ENCODE peak calls at places on chromosomes 2 and 18, in six cellular contexts. W is stomach, K is heart left ventricle, U is mammary epithelial cell, G is pancreas, Y is colonic mucosa. J is an unnamed sample. For H3K27me3, the result is how much of the 10 kb centered on the place peaks cover.

GRCh38 chr2:120771556-120772208 is 36.0 kb downstream of the GLI2 start:
- DNase-seq in U (no peak), Y (peak), G (peak), K (peak), W (no peak), J (no peak)

GRCh38 chr2:10191554-10191953 is 69.0 kb downstream of the RRM2 start:
- DNase-seq in W (no peak), K (no peak), Y (no peak), U (no peak), G (no peak), J (no peak)

GRCh38 chr2:64311948-64312621 is 141.9 kb upstream of the LGALSL start:
- DNase-seq in W (peak), U (peak), K (peak), Y (peak), G (peak), J (no peak)

GRCh38 chr2:12048551-12048950 is 302.1 kb downstream of the LPIN1 start:
- DNase-seq in U (no peak), K (no peak), W (no peak), Y (no peak), G (no peak), J (no peak)

GRCh38 chr2:11187083-11187619 is 31.9 kb downstream of the SLC66A3 start:
- DNase-seq in G (no peak), Y (no peak), W (no peak), K (no peak), U (peak), J (no peak)

GRCh38 chr2:185919155-185919554 is 180.6 kb downstream of the FSIP2 start:
- DNase-seq in W (no peak), U (peak), K (no peak), G (no peak), Y (no peak), J (no peak)

GRCh38 chr2:80501874-80502624 is 197.5 kb upstream of the LRRTM1 start:
- DNase-seq in U (no peak), K (no peak), G (no peak), W (no peak), Y (no peak), J (no peak)

GRCh38 chr2:20540587-20541304 is 93.9 kb downstream of the RHOB start:
- DNase-seq in U (no peak), G (no peak), W (no peak), Y (no peak), K (no peak), J (no peak)

GRCh38 chr2:73907840-73908452 is 15.1 kb downstream of the ACTG2 start:
- DNase-seq in U (peak), K (no peak), W (no peak), G (no peak), Y (peak), J (peak)

GRCh38 chr2:239577913-239578312 is 177.1 kb upstream of the HDAC4 start:
- DNase-seq in G (no peak), W (no peak), U (no peak), Y (no peak), K (peak), J (no peak)

GRCh38 chr2:239806276-239806675 is 218.9 kb downstream of the NDUFA10 start:
- DNase-seq in U (no peak), G (no peak), K (no peak), Y (no peak), W (peak), J (no peak)

GRCh38 chr18:45482286-45482685 is 133.0 kb upstream of the SLC14A2 start:
- DNase-seq in G (no peak), U (peak), K (no peak), W (no peak), Y (no peak), J (no peak)

GRCh38 chr18:62450546-62451395 is 72.1 kb upstream of the ZCCHC2 start:
- DNase-seq in Y (no peak), U (peak), W (peak), K (peak), G (peak), J (no peak)

GRCh38 chr2:176763871-176764404 is 448.7 kb upstream of the HNRNPA3 start:
- DNase-seq in G (no peak), K (no peak), U (no peak), W (no peak), Y (no peak), J (no peak)

GRCh38 chr2:25043241-25043867 is 1.5 kb downstream of the EFR3B start:
- DNase-seq in G (no peak), K (no peak), W (no peak), Y (no peak), U (no peak), J (no peak)

GRCh38 chr2:235612551-235612950 is 118.7 kb downstream of the AGAP1 start:
- DNase-seq in Y (no peak), K (no peak), G (no peak), W (no peak), U (no peak), J (no peak)

GRCh38 chr2:31125918-31126695 is 12.1 kb downstream of the GALNT14 start:
- DNase-seq in G (no peak), Y (no peak), U (no peak), K (no peak), W (no peak), J (no peak)

GRCh38 chr2:241230435-241230834 is 42.0 kb downstream of the ANO7 start:
- DNase-seq in K (peak), W (no peak), Y (no peak), U (no peak), G (no peak), J (no peak)

GRCh38 chr18:54700580-54700979 is 109.5 kb downstream of the DYNAP start:
- DNase-seq in G (no peak), K (no peak), W (no peak), Y (no peak), U (no peak), J (no peak)

GRCh38 chr2:240201861-240202260 is 61.4 kb upstream of the OTOS start:
- DNase-seq in K (peak), W (no peak), Y (no peak), U (no peak), G (no peak), J (no peak)

GRCh38 chr2:196987298-196987653 is 60.8 kb upstream of the PGAP1 start:
- DNase-seq in Y (no peak), K (no peak), G (no peak), U (no peak), W (no peak), J (no peak)

GRCh38 chr2:17934721-17935120 is 56.3 kb downstream of the KCNS3 start:
- DNase-seq in W (no peak), K (no peak), U (peak), Y (no peak), G (no peak), J (no peak)

DNA sequence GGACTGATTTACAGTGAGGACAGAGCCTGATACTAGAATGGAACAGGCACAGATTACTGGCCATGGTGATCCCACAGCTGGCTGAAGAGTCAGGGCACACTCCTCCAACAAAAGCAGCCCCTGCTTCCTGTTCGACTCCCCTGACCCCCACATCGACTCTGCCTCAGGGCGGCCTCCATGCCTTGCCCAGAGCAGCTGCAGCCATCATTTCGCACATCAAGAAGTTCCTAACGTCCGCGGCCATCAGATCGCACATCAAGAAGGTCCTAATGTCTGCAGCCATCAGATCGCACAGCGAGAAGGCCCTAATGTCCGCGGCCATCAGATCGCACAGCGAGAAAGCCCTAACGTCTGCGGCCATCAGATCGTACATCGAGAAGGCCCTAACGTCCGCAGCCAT is 192.8 kb upstream of the PXDN start:
- DNase-seq in K (no peak), Y (no peak), U (no peak), W (no peak), G (no peak), J (no peak)
- H3K27me3 ChIP-seq in K (under half), Y (under half), U (under half), W (under half), G (under half), J (under half)

GRCh38 chr2:187569571-187569970 is 15.3 kb upstream of the TFPI start:
- DNase-seq in G (no peak), Y (no peak), K (no peak), U (no peak), W (no peak), J (no peak)

GRCh38 chr2:187566712-187567111 is 12.5 kb upstream of the TFPI start:
- DNase-seq in W (no peak), K (no peak), U (no peak), G (no peak), Y (no peak), J (no peak)

GRCh38 chr2:187567126-187567525 is 12.9 kb upstream of the TFPI start:
- DNase-seq in G (no peak), W (no peak), Y (no peak), K (no peak), U (no peak), J (no peak)

GRCh38 chr2:187569042-187569441 is 14.8 kb upstream of the TFPI start:
- DNase-seq in W (no peak), K (no peak), U (no peak), G (no peak), Y (no peak), J (no peak)

GRCh38 chr2:187566266-187566665 is 12.0 kb upstream of the TFPI start:
- DNase-seq in K (no peak), Y (no peak), W (no peak), U (no peak), G (no peak), J (no peak)
- H3K27ac ChIP-seq in K (no peak), Y (no peak), W (no peak), U (no peak), G (no peak), J (no peak)

DNA sequence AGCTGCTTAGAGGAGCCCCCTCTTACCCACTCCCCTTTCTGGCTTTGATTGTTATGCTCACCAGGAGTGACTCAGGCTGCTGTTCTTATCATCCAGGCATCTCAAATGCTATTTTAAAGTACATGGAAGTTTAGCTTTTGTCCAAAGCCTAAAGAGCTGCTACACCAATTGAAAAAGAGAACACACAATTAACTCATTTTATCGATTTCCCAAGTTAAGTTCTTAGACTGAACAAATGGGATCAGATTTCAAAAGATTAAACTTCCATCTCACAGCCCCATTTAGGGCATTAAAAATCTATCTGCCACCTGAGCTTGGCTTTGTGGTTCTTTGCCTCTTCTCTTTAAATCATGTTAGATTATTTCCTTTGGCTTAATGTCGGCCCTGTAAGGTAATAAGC is 81.2 kb downstream of the MYO5B start:
- DNase-seq in G (no peak), U (no peak), Y (no peak), K (no peak), W (no peak), J (no peak)
- H3K27me3 ChIP-seq in G (under half), U (under half), Y (under half), K (under half), W (under half), J (under half)

DNA sequence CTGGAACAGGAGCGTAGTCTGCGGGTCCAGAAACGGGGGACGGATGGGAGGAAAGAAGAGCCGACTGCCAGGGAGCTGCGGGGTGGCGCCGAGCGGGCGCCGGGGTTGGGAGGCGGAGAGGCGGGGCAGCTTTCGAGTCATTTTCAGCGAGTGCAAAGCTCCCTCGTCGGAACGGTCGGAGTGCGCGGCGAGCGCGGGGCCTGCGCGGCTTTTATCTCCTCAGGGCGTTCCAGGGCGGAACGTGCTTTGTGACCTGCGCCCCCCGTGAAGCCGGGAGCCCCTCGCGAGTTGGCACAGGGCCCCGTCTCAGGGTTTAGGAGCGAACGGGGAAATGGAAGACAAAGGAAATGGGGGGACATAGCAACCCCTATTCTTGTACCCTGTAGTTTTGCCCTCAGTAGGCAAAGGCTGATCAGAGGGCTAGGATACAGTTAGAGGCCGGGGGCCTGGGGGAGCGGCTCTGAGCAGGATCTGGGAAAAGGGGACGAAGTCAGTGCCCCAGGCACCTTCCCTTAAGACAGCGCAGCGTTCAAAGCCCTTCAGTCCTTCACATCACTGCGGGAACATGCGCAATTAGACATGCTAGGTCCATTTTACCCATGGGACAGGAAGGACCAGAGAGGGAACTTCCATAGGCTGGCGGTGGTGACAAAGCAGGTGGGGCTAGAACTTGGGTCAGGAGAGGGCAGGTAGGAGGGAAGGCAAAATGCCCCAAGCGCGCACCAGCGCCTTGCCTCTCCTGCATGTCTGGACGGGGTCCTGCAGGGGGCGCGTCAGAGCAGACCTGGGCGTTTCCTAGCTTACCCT is 60.1 kb upstream of the IL1RL1 start:
- DNase-seq in U (no peak), G (peak), W (peak), Y (peak), K (peak), J (peak)
- H3K27ac ChIP-seq in U (no peak), G (no peak), W (peak), Y (no peak), K (no peak), J (no peak)

J was measured in CD4-positive, alpha-beta T cell.